ENCODE peak calls at places on chromosomes 5 and 9, in four cellular contexts. One of them, this sample, is unnamed.

GRCh38 chr5:36759117-36759516 is 117.5 kb upstream of the NIPBL start:
- DNase-seq in suprapubic skin: no peak
- DNase-seq in Panc1: no peak
- DNase-seq in heart right ventricle: no peak
- DNase-seq in this sample: no peak

GRCh38 chr9:27088981-27089380 is 20.0 kb upstream of the TEK start:
- DNase-seq in suprapubic skin: no peak
- DNase-seq in Panc1: no peak
- DNase-seq in heart right ventricle: no peak
- DNase-seq in this sample: no peak

GRCh38 chr5:28809811-28810750 is 1771.7 kb upstream of the CDH9 start:
- DNase-seq in Panc1: no peak
- DNase-seq in suprapubic skin: peak
- DNase-seq in heart right ventricle: no peak
- DNase-seq in this sample: no peak

GRCh38 chr9:33452828-33453271 is 5.5 kb upstream of the AQP3 start:
- DNase-seq in Panc1: no peak
- DNase-seq in suprapubic skin: no peak
- DNase-seq in heart right ventricle: no peak
- DNase-seq in this sample: peak

GRCh38 chr9:21996438-21996837 is 1.8 kb downstream of the CDKN2B-AS1 start:
- DNase-seq in heart right ventricle: no peak
- DNase-seq in Panc1: no peak
- DNase-seq in suprapubic skin: no peak
- DNase-seq in this sample: peak

GRCh38 chr9:87194471-87194870 is 247.2 kb upstream of the GAS1 start:
- DNase-seq in heart right ventricle: no peak
- DNase-seq in suprapubic skin: no peak
- DNase-seq in Panc1: no peak
- DNase-seq in this sample: no peak

GRCh38 chr5:125283372-125283771 is 536.9 kb upstream of the ZNF608 start:
- DNase-seq in Panc1: no peak
- DNase-seq in heart right ventricle: no peak
- DNase-seq in suprapubic skin: no peak
- DNase-seq in this sample: no peak

GRCh38 chr5:179275381-179275878 is 69.8 kb downstream of the ADAMTS2 start:
- DNase-seq in suprapubic skin: no peak
- DNase-seq in heart right ventricle: no peak
- DNase-seq in Panc1: no peak
- DNase-seq in this sample: no peak

GRCh38 chr5:51378778-51379652 is 4.2 kb upstream of the ISL1 start:
- DNase-seq in suprapubic skin: no peak
- DNase-seq in heart right ventricle: no peak
- DNase-seq in Panc1: no peak
- DNase-seq in this sample: peak

GRCh38 chr5:68287631-68287975 is 72.0 kb downstream of the PIK3R1 start:
- DNase-seq in Panc1: no peak
- DNase-seq in heart right ventricle: no peak
- DNase-seq in suprapubic skin: no peak
- DNase-seq in this sample: no peak

GRCh38 chr9:90141723-90142122 is 500.9 kb downstream of the DIRAS2 start:
- DNase-seq in suprapubic skin: no peak
- DNase-seq in heart right ventricle: no peak
- DNase-seq in Panc1: no peak
- DNase-seq in this sample: no peak

GRCh38 chr9:104872959-104873850 is 54.8 kb downstream of the ABCA1 start:
- DNase-seq in Panc1: peak
- DNase-seq in suprapubic skin: no peak
- DNase-seq in heart right ventricle: no peak
- DNase-seq in this sample: no peak

GRCh38 chr9:29241320-29241719 is 1668.0 kb upstream of the C9orf72 start:
- DNase-seq in heart right ventricle: no peak
- DNase-seq in Panc1: no peak
- DNase-seq in suprapubic skin: no peak
- DNase-seq in this sample: no peak

GRCh38 chr9:631596-631995 is 209.9 kb upstream of the DMRT1 start:
- DNase-seq in heart right ventricle: no peak
- DNase-seq in Panc1: no peak
- DNase-seq in suprapubic skin: no peak
- DNase-seq in this sample: no peak

GRCh38 chr9:3277200-3277599 is 248.6 kb downstream of the RFX3 start:
- DNase-seq in suprapubic skin: no peak
- DNase-seq in heart right ventricle: no peak
- DNase-seq in Panc1: no peak
- DNase-seq in this sample: no peak

GRCh38 chr5:55146080-55146479 is 13.9 kb upstream of the GPX8 start:
- DNase-seq in Panc1: no peak
- DNase-seq in heart right ventricle: no peak
- DNase-seq in suprapubic skin: no peak
- DNase-seq in this sample: no peak

GRCh38 chr9:133812941-133813748 is 75.0 kb upstream of the SARDH start:
- DNase-seq in Panc1: no peak
- DNase-seq in heart right ventricle: no peak
- DNase-seq in suprapubic skin: no peak
- DNase-seq in this sample: no peak

GRCh38 chr9:127133739-127134167 is 11.3 kb upstream of the ANGPTL2 start:
- DNase-seq in heart right ventricle: peak
- DNase-seq in Panc1: no peak
- DNase-seq in suprapubic skin: no peak
- DNase-seq in this sample: no peak

GRCh38 chr5:82073179-82073578 is 101.4 kb downstream of the ATG10 start:
- DNase-seq in Panc1: no peak
- DNase-seq in suprapubic skin: no peak
- DNase-seq in heart right ventricle: no peak
- DNase-seq in this sample: no peak

GRCh38 chr5:157459715-157460599 is at the start of gene NIPAL4:
- DNase-seq in Panc1: no peak
- DNase-seq in heart right ventricle: no peak
- DNase-seq in suprapubic skin: no peak
- DNase-seq in this sample: peak

GRCh38 chr9:37218800-37219425 is 98.5 kb downstream of the ZCCHC7 start:
- DNase-seq in Panc1: no peak
- DNase-seq in heart right ventricle: no peak
- DNase-seq in suprapubic skin: no peak
- DNase-seq in this sample: no peak

GRCh38 chr9:15293084-15293483 is 13.9 kb downstream of the TTC39B start:
- DNase-seq in suprapubic skin: no peak
- DNase-seq in heart right ventricle: no peak
- DNase-seq in Panc1: no peak
- DNase-seq in this sample: no peak

GRCh38 chr9:4048441-4048840 is 251.4 kb downstream of the GLIS3 start:
- DNase-seq in heart right ventricle: no peak
- DNase-seq in suprapubic skin: no peak
- DNase-seq in Panc1: no peak
- DNase-seq in this sample: peak

GRCh38 chr9:14089051-14089798 is 224.7 kb downstream of the NFIB start:
- DNase-seq in suprapubic skin: no peak
- DNase-seq in heart right ventricle: no peak
- DNase-seq in Panc1: no peak
- DNase-seq in this sample: no peak

GRCh38 chr9:69996947-69997346 is 46.7 kb upstream of the MAMDC2 start:
- DNase-seq in suprapubic skin: no peak
- DNase-seq in Panc1: no peak
- DNase-seq in heart right ventricle: no peak
- DNase-seq in this sample: no peak

GRCh38 chr9:135928731-135929655 is 21.6 kb upstream of the CAMSAP1 start:
- DNase-seq in Panc1: no peak
- DNase-seq in heart right ventricle: no peak
- DNase-seq in suprapubic skin: no peak
- DNase-seq in this sample: no peak

GRCh38 chr9:110073356-110073666 is 134.6 kb downstream of the C9orf152 start:
- DNase-seq in Panc1: no peak
- DNase-seq in suprapubic skin: no peak
- DNase-seq in heart right ventricle: no peak
- DNase-seq in this sample: no peak

DNA sequence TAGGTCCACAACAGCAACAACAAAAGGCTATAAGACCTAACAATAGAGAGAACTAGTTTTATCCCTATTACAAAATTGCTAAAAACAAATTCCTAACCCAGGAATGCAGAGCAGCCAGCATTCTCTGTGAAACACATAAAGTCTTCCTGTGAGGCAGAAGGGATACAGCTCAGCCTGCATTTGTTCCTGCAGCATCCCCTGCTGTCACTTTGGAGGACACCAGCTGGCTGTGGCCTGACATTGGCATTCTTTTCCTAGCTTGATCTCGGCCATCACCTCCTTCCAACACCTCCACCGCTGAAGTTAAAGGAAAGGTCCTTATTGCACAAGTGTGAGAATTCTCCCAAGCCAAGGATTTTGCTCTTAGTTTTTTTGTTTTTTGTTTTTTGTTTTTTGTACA is 186.1 kb downstream of the SNCAIP start:
- DNase-seq in heart right ventricle: no peak
- DNase-seq in Panc1: no peak
- DNase-seq in suprapubic skin: no peak
- DNase-seq in this sample: no peak
- TF ChIP-seq CTCF in heart right ventricle: peak
- TF ChIP-seq CTCF in Panc1: peak
- TF ChIP-seq CTCF in suprapubic skin: no peak
- TF ChIP-seq CTCF in this sample: no peak

DNA sequence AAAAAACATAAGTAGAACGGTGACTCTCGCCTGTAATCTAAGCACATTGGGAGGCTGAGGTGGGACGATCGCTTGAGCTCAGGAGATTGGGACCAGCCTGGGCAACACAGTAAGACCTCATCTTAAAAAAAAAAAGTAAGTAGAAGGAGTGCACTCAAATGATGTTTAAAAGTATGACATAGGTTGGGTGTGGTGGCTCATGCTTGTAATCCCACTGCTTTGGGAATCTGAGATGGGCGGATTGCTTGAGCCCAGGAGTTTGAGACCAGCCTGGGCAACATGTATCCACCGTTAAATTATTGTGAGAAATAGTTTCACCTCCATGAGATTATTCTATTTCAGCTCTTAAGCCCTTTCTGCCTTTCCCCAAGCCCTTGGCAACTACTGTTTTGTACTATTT is 11.2 kb downstream of the DENND4C start:
- DNase-seq in heart right ventricle: no peak
- DNase-seq in suprapubic skin: no peak
- DNase-seq in Panc1: no peak
- DNase-seq in this sample: no peak
- TF ChIP-seq CTCF in heart right ventricle: no peak
- TF ChIP-seq CTCF in suprapubic skin: no peak
- TF ChIP-seq CTCF in Panc1: no peak
- TF ChIP-seq CTCF in this sample: no peak

GRCh38 chr5:2207966-2208544 is 325.3 kb upstream of the IRX4 start:
- DNase-seq in Panc1: no peak
- DNase-seq in suprapubic skin: no peak
- DNase-seq in heart right ventricle: peak
- DNase-seq in this sample: no peak
- TF ChIP-seq CTCF in Panc1: peak
- TF ChIP-seq CTCF in suprapubic skin: no peak
- TF ChIP-seq CTCF in heart right ventricle: peak
- TF ChIP-seq CTCF in this sample: no peak

GRCh38 chr5:113089653-113090335 is 113.2 kb downstream of the DCP2 start:
- DNase-seq in heart right ventricle: peak
- DNase-seq in Panc1: no peak
- DNase-seq in suprapubic skin: no peak
- DNase-seq in this sample: no peak

GRCh38 chr5:113091622-113092021 is 115.0 kb downstream of the DCP2 start:
- DNase-seq in Panc1: no peak
- DNase-seq in suprapubic skin: no peak
- DNase-seq in heart right ventricle: no peak
- DNase-seq in this sample: no peak

GRCh38 chr5:113087994-113088519 is 111.5 kb downstream of the DCP2 start:
- DNase-seq in suprapubic skin: no peak
- DNase-seq in heart right ventricle: no peak
- DNase-seq in Panc1: no peak
- DNase-seq in this sample: no peak

GRCh38 chr5:113092683-113093082 is 116.1 kb downstream of the DCP2 start:
- DNase-seq in heart right ventricle: no peak
- DNase-seq in Panc1: no peak
- DNase-seq in suprapubic skin: no peak
- DNase-seq in this sample: no peak

GRCh38 chr5:113090336-113091106 is 113.9 kb downstream of the DCP2 start:
- DNase-seq in Panc1: no peak
- DNase-seq in suprapubic skin: no peak
- DNase-seq in heart right ventricle: no peak
- DNase-seq in this sample: no peak
- TF ChIP-seq CTCF in Panc1: no peak
- TF ChIP-seq CTCF in suprapubic skin: no peak
- TF ChIP-seq CTCF in heart right ventricle: peak
- TF ChIP-seq CTCF in this sample: no peak

GRCh38 chr5:146706321-146706972 is 172.1 kb downstream of the PPP2R2B start:
- DNase-seq in suprapubic skin: no peak
- DNase-seq in heart right ventricle: no peak
- DNase-seq in Panc1: no peak
- DNase-seq in this sample: no peak
- TF ChIP-seq CTCF in suprapubic skin: no peak
- TF ChIP-seq CTCF in heart right ventricle: no peak
- TF ChIP-seq CTCF in Panc1: peak
- TF ChIP-seq CTCF in this sample: no peak

GRCh38 chr9:120926397-120926928 is at the start of gene TRAF1:
- DNase-seq in Panc1: no peak
- DNase-seq in heart right ventricle: no peak
- DNase-seq in suprapubic skin: peak
- DNase-seq in this sample: no peak

GRCh38 chr9:120927125-120928014 is 774 bp upstream of the TRAF1 start:
- DNase-seq in suprapubic skin: no peak
- DNase-seq in heart right ventricle: no peak
- DNase-seq in Panc1: no peak
- DNase-seq in this sample: no peak

GRCh38 chr9:120929392-120929791 is 2.8 kb upstream of the TRAF1 start:
- DNase-seq in heart right ventricle: no peak
- DNase-seq in suprapubic skin: no peak
- DNase-seq in Panc1: no peak
- DNase-seq in this sample: no peak

GRCh38 chr9:120928015-120928719 is 1.6 kb upstream of the TRAF1 start:
- DNase-seq in Panc1: no peak
- DNase-seq in heart right ventricle: peak
- DNase-seq in suprapubic skin: no peak
- DNase-seq in this sample: no peak

DNA sequence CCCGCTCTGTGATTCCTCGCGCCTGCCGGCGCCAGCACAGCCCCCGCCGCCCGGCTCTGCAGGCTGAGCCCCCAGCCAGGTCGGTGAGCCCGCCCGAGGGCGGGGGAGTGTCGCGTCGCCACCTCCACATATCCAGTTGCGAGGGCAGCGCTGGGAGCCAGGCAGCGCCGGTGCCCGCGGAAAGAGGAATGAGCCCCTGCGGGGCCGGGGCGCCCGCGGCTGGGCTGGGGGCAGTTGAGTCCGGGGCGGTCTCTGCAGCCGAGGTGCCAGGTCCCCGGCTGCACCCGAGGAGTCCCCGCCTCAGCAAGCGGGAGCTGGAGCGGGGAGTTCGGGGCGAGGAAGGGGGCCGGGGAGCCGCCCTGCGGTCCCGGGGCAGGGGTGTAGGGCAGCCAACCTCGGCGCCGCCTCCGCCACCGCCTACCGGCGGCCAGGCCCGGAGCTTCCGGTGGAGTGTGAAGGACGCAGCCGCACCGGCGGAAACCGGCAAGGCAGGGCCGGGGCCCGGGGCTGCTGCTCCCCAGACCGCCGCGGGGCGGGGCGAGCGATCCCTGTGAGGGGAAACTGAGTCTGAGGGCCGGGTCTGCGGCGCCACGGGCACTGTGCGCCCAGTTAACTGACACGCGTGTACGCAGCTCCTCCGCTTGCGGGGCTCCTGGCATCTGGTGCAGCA is 2.3 kb upstream of the TRAF1 start:
- DNase-seq in suprapubic skin: peak
- DNase-seq in Panc1: no peak
- DNase-seq in heart right ventricle: peak
- DNase-seq in this sample: peak
- TF ChIP-seq CTCF in suprapubic skin: peak
- TF ChIP-seq CTCF in Panc1: no peak
- TF ChIP-seq CTCF in heart right ventricle: peak
- TF ChIP-seq CTCF in this sample: no peak

GRCh38 chr9:92342825-92343488 is 17.2 kb downstream of the CENPP start:
- DNase-seq in heart right ventricle: no peak
- DNase-seq in suprapubic skin: no peak
- DNase-seq in Panc1: no peak
- DNase-seq in this sample: no peak
- TF ChIP-seq CTCF in heart right ventricle: peak
- TF ChIP-seq CTCF in suprapubic skin: no peak
- TF ChIP-seq CTCF in Panc1: no peak
- TF ChIP-seq CTCF in this sample: no peak

This sample was measured in Calu3.